ENCODE peak calls at places on chromosomes 2 and 18, in four cellular contexts. P is tibial artery, X is A549, O is fibroblast of the aortic adventitia. H is an unnamed sample.

GRCh38 chr2:222295368-222296041 is 3.3 kb downstream of the PAX3 start:
- DNase-seq in O (peak), X (no peak), P (no peak), H (no peak)

GRCh38 chr2:8152392-8153257 is 529.2 kb upstream of the ID2 start:
- DNase-seq in O (no peak), P (no peak), X (no peak), H (no peak)

GRCh38 chr2:213015387-213016165 is 135.8 kb downstream of the IKZF2 start:
- DNase-seq in X (no peak), O (no peak), P (no peak), H (no peak)

GRCh38 chr18:57534535-57534934 is 52.0 kb downstream of the FECH start:
- DNase-seq in O (no peak), P (no peak), X (no peak), H (no peak)

GRCh38 chr2:240818293-240818542 is 1.8 kb downstream of the KIF1A start:
- DNase-seq in X (no peak), O (no peak), P (no peak), H (no peak)

GRCh38 chr2:26245231-26245732 is 543 bp downstream of the HADHB start:
- DNase-seq in O (no peak), X (no peak), P (peak), H (peak)

GRCh38 chr18:66560092-66560491 is 43.8 kb downstream of the CDH19 start:
- DNase-seq in P (no peak), X (peak), O (peak), H (peak)

GRCh38 chr2:102678442-102678841 is 59.1 kb downstream of the SLC9A2 start:
- DNase-seq in P (no peak), O (no peak), X (no peak), H (no peak)

GRCh38 chr2:204360218-204361007 is 184.9 kb upstream of the PARD3B start:
- DNase-seq in O (no peak), P (no peak), X (no peak), H (no peak)

GRCh38 chr2:108612153-108612513 is 77.9 kb downstream of the LIMS1 start:
- DNase-seq in X (no peak), O (no peak), P (no peak), H (no peak)

GRCh38 chr2:120905298-120905697 is 169.6 kb downstream of the GLI2 start:
- DNase-seq in P (no peak), O (no peak), X (no peak), H (no peak)

GRCh38 chr2:25336446-25336845 is 5.3 kb downstream of the DNMT3A start:
- DNase-seq in X (no peak), O (no peak), P (no peak), H (no peak)

GRCh38 chr2:172297531-172297930 is 129.9 kb upstream of the ITGA6 start:
- DNase-seq in P (no peak), X (no peak), O (no peak), H (no peak)

GRCh38 chr18:59148192-59148591 is 8.5 kb downstream of the SEC11C start:
- DNase-seq in X (no peak), O (no peak), P (no peak), H (no peak)

GRCh38 chr18:22503803-22504202 is 86.1 kb upstream of the CTAGE1 start:
- DNase-seq in X (no peak), P (peak), O (peak), H (no peak)

GRCh38 chr2:235936493-235936892 is 231.7 kb downstream of the GBX2 start:
- DNase-seq in P (peak), X (peak), O (no peak), H (no peak)

GRCh38 chr2:128779301-128780095 is 460.8 kb upstream of the HS6ST1 start:
- DNase-seq in O (no peak), X (no peak), P (no peak), H (no peak)

GRCh38 chr2:74461187-74462053 is 3.2 kb downstream of the WBP1 start:
- DNase-seq in P (no peak), X (peak), O (no peak), H (no peak)
- TF ChIP-seq CTCF in P (no peak), X (peak), O (no peak), H (no peak)

GRCh38 chr2:13583609-13584008 is 866.9 kb downstream of the TRIB2 start:
- DNase-seq in O (no peak), X (no peak), P (no peak), H (no peak)

GRCh38 chr2:13585732-13586131 is 869.0 kb downstream of the TRIB2 start:
- DNase-seq in X (no peak), O (no peak), P (no peak), H (no peak)

GRCh38 chr2:13584020-13584419 is 867.3 kb downstream of the TRIB2 start:
- DNase-seq in P (no peak), O (no peak), X (no peak), H (no peak)

GRCh38 chr2:13578547-13578946 is 861.8 kb downstream of the TRIB2 start:
- DNase-seq in X (no peak), P (no peak), O (no peak), H (no peak)

GRCh38 chr2:13581471-13581870 is 864.7 kb downstream of the TRIB2 start:
- DNase-seq in X (no peak), O (no peak), P (no peak), H (no peak)
- TF ChIP-seq CTCF in X (no peak), O (no peak), P (no peak), H (no peak)

DNA sequence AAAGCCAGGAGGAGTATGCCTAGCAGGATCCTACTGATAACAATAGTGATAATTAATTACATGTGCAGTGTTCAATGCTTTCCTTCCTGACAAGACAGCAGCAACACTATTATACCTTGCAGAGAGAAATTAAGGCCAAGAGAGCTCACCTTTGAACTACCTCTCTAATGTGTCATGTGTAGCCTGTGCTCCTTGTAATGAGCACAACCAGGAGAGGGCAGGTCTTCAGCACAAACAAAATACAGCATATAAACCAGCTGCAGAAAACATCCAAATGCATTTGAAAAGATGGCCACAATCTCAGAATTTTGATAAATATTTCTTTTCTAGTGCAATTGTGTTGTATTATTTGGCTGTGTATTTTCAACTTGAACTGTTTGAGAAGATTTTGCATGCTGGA is 1425.7 kb downstream of the DSC3 start:
- DNase-seq in X (no peak), O (no peak), P (no peak), H (no peak)
- TF ChIP-seq CTCF in X (no peak), O (no peak), P (no peak), H (no peak)

DNA sequence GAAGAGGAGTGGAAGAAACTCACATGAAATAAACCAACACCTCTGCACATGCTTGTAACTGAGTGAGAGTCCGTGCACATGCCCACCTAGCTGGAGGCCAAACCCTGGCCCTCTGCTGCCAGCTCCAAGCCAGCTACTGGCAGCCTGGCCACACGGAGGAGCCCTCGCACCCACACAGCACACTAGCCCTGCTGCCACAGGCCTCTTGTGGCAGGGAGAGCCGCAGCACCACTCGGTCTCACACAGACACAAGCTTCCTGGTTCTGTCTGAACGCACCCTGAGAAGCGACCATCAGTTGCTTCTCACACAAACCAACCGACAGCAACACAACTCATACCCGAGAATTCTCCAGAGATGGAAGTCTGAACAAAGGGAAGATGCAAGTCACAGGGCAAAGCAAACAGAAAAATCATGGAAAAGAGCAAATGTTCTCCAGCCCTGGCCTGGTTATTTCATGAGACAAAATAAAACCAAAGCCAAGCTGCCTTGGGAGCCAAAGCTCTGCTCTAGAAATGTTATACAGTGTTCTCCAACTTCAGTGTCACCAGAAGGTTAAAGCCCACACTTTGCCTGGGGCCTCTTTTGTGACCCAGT is 65.1 kb downstream of the FBXO15 start:
- DNase-seq in X (peak), O (peak), P (no peak), H (peak)
- TF ChIP-seq CTCF in X (peak), O (peak), P (peak), H (peak)

H was measured in PC-9.